ENCODE peak calls at places on chromosomes 13 and 19, in five cellular contexts. One of them, this sample, is unnamed.

GRCh38 chr13:93004919-93005318 is 221.7 kb upstream of the GPC6 start:
- DNase-seq in tibial nerve: no peak
- DNase-seq in neural progenitor cell: peak; percentile 18
- DNase-seq in Peyer's patch: no peak
- DNase-seq in OCI-LY7: no peak
- DNase-seq in this sample: no peak

GRCh38 chr13:112804374-112804773 is 114.5 kb downstream of the ATP11A start:
- DNase-seq in Peyer's patch: no peak
- DNase-seq in tibial nerve: no peak
- DNase-seq in neural progenitor cell: no peak
- DNase-seq in OCI-LY7: no peak
- DNase-seq in this sample: no peak

GRCh38 chr13:59166174-59166573 is 997.6 kb downstream of the DIAPH3 start:
- DNase-seq in OCI-LY7: no peak
- DNase-seq in neural progenitor cell: no peak
- DNase-seq in tibial nerve: no peak
- DNase-seq in Peyer's patch: no peak
- DNase-seq in this sample: no peak

GRCh38 chr13:35694031-35694430 is 217.5 kb upstream of the MAB21L1 start:
- DNase-seq in neural progenitor cell: no peak
- DNase-seq in Peyer's patch: no peak
- DNase-seq in OCI-LY7: no peak
- DNase-seq in tibial nerve: no peak
- DNase-seq in this sample: no peak

GRCh38 chr19:3700242-3701032 is at the start of gene PIP5K1C:
- DNase-seq in OCI-LY7: peak; percentile 91
- DNase-seq in tibial nerve: peak; percentile 83
- DNase-seq in neural progenitor cell: peak; percentile 97
- DNase-seq in Peyer's patch: peak; percentile 89
- DNase-seq in this sample: no peak

GRCh38 chr19:13795595-13796300 is 505 bp downstream of the ZSWIM4 start:
- DNase-seq in neural progenitor cell: no peak
- DNase-seq in tibial nerve: no peak
- DNase-seq in Peyer's patch: no peak
- DNase-seq in OCI-LY7: no peak
- DNase-seq in this sample: no peak

GRCh38 chr19:14381689-14382474 is 638 bp downstream of the ADGRE5 start:
- DNase-seq in Peyer's patch: peak; percentile 80
- DNase-seq in OCI-LY7: peak; percentile 66
- DNase-seq in tibial nerve: no peak
- DNase-seq in neural progenitor cell: no peak
- DNase-seq in this sample: peak; percentile 23

GRCh38 chr13:70203661-70204229 is 95.5 kb upstream of the KLHL1 start:
- DNase-seq in tibial nerve: no peak
- DNase-seq in Peyer's patch: no peak
- DNase-seq in neural progenitor cell: peak; percentile 23
- DNase-seq in OCI-LY7: peak; percentile 59
- DNase-seq in this sample: no peak

GRCh38 chr19:10565028-10565566 is 713 bp downstream of the KRI1 start:
- DNase-seq in Peyer's patch: peak; percentile 70
- DNase-seq in tibial nerve: no peak
- DNase-seq in neural progenitor cell: peak; percentile 81
- DNase-seq in OCI-LY7: peak; percentile 82
- DNase-seq in this sample: no peak

GRCh38 chr13:83890358-83890757 is 8.1 kb upstream of the SLITRK1 start:
- DNase-seq in OCI-LY7: no peak
- DNase-seq in tibial nerve: no peak
- DNase-seq in Peyer's patch: no peak
- DNase-seq in neural progenitor cell: no peak
- DNase-seq in this sample: no peak

GRCh38 chr19:56956503-56957226 is 116.1 kb upstream of the PEG3 start:
- DNase-seq in neural progenitor cell: no peak
- DNase-seq in OCI-LY7: no peak
- DNase-seq in Peyer's patch: no peak
- DNase-seq in tibial nerve: no peak
- DNase-seq in this sample: no peak

GRCh38 chr13:60509601-60510386 is 112.8 kb downstream of the TDRD3 start:
- DNase-seq in Peyer's patch: no peak
- DNase-seq in OCI-LY7: no peak
- DNase-seq in tibial nerve: no peak
- DNase-seq in neural progenitor cell: no peak
- DNase-seq in this sample: no peak

GRCh38 chr19:18118420-18119242 is 21.1 kb downstream of the MAST3 start:
- DNase-seq in tibial nerve: no peak
- DNase-seq in OCI-LY7: no peak
- DNase-seq in Peyer's patch: no peak
- DNase-seq in neural progenitor cell: no peak
- DNase-seq in this sample: no peak

GRCh38 chr19:7512400-7512851 is 3.5 kb upstream of the ZNF358 start:
- DNase-seq in Peyer's patch: no peak
- DNase-seq in neural progenitor cell: peak; percentile 62
- DNase-seq in OCI-LY7: no peak
- DNase-seq in tibial nerve: no peak
- DNase-seq in this sample: no peak

GRCh38 chr13:78497702-78498319 is 105.5 kb downstream of the POU4F1 start:
- DNase-seq in tibial nerve: no peak
- DNase-seq in Peyer's patch: no peak
- DNase-seq in neural progenitor cell: no peak
- DNase-seq in OCI-LY7: no peak
- DNase-seq in this sample: no peak

GRCh38 chr13:98484289-98485219 is 92.4 kb downstream of the STK24 start:
- DNase-seq in OCI-LY7: no peak
- DNase-seq in Peyer's patch: peak; percentile 31
- DNase-seq in tibial nerve: no peak
- DNase-seq in neural progenitor cell: peak; percentile 85
- DNase-seq in this sample: peak; percentile 88

GRCh38 chr13:46831588-46832194 is 34.7 kb upstream of the ESD start:
- DNase-seq in neural progenitor cell: peak; percentile 61
- DNase-seq in Peyer's patch: no peak
- DNase-seq in tibial nerve: no peak
- DNase-seq in OCI-LY7: peak; percentile 58
- DNase-seq in this sample: peak; percentile 1

GRCh38 chr13:82758056-82758455 is 1124.2 kb downstream of the SLITRK1 start:
- DNase-seq in neural progenitor cell: peak; percentile 41
- DNase-seq in tibial nerve: no peak
- DNase-seq in Peyer's patch: no peak
- DNase-seq in OCI-LY7: no peak
- DNase-seq in this sample: no peak

GRCh38 chr19:36999313-36999712 is 78.9 kb upstream of the ZNF420 start:
- DNase-seq in OCI-LY7: no peak
- DNase-seq in tibial nerve: no peak
- DNase-seq in Peyer's patch: no peak
- DNase-seq in neural progenitor cell: no peak
- DNase-seq in this sample: no peak

GRCh38 chr13:41411536-41411935 is 45.8 kb upstream of the RGCC start:
- DNase-seq in neural progenitor cell: peak; percentile 57
- DNase-seq in Peyer's patch: no peak
- DNase-seq in tibial nerve: no peak
- DNase-seq in OCI-LY7: peak; percentile 65
- DNase-seq in this sample: peak; percentile 19

GRCh38 chr13:60318186-60318585 is 78.8 kb upstream of the TDRD3 start:
- DNase-seq in neural progenitor cell: no peak
- DNase-seq in Peyer's patch: no peak
- DNase-seq in tibial nerve: no peak
- DNase-seq in OCI-LY7: no peak
- DNase-seq in this sample: no peak

GRCh38 chr19:38252935-38253691 is 3.1 kb downstream of the PPP1R14A start:
- DNase-seq in OCI-LY7: no peak
- DNase-seq in Peyer's patch: no peak
- DNase-seq in tibial nerve: no peak
- DNase-seq in neural progenitor cell: peak; percentile 43
- DNase-seq in this sample: no peak

GRCh38 chr19:15815306-15815705 is at the start of gene OR10H1:
- DNase-seq in Peyer's patch: no peak
- DNase-seq in neural progenitor cell: no peak
- DNase-seq in OCI-LY7: no peak
- DNase-seq in tibial nerve: no peak
- DNase-seq in this sample: no peak

GRCh38 chr13:102729560-102730275 is 34.9 kb upstream of the METTL21C start:
- DNase-seq in tibial nerve: no peak
- DNase-seq in neural progenitor cell: no peak
- DNase-seq in Peyer's patch: no peak
- DNase-seq in OCI-LY7: no peak
- DNase-seq in this sample: no peak

GRCh38 chr13:34179481-34179880 is 361.5 kb downstream of the RFC3 start:
- DNase-seq in OCI-LY7: no peak
- DNase-seq in tibial nerve: no peak
- DNase-seq in Peyer's patch: no peak
- DNase-seq in neural progenitor cell: peak; percentile 51
- DNase-seq in this sample: no peak

GRCh38 chr19:52897149-52897935 is at the start of gene ZNF320:
- DNase-seq in Peyer's patch: peak; percentile 98
- DNase-seq in tibial nerve: peak; percentile 97
- DNase-seq in neural progenitor cell: peak; percentile 97
- DNase-seq in OCI-LY7: peak; percentile 97
- DNase-seq in this sample: peak; percentile 47

GRCh38 chr19:45075215-45076028 is 856 bp downstream of the ZNF296 start:
- DNase-seq in neural progenitor cell: peak; percentile 43
- DNase-seq in tibial nerve: no peak
- DNase-seq in OCI-LY7: peak; percentile 96
- DNase-seq in Peyer's patch: peak; percentile 92
- DNase-seq in this sample: no peak

GRCh38 chr19:52398091-52398461 is 427 bp downstream of the ZNF528 start:
- DNase-seq in Peyer's patch: no peak
- DNase-seq in OCI-LY7: no peak
- DNase-seq in tibial nerve: no peak
- DNase-seq in neural progenitor cell: peak; percentile 36
- DNase-seq in this sample: no peak

GRCh38 chr13:104592127-104592526 is 1525.9 kb upstream of the SLC10A2 start:
- DNase-seq in OCI-LY7: no peak
- DNase-seq in tibial nerve: no peak
- DNase-seq in Peyer's patch: no peak
- DNase-seq in neural progenitor cell: no peak
- DNase-seq in this sample: peak; percentile 37

GRCh38 chr13:113145496-113145895 is 13.0 kb upstream of the PROZ start:
- DNase-seq in tibial nerve: no peak
- DNase-seq in OCI-LY7: no peak
- DNase-seq in neural progenitor cell: no peak
- DNase-seq in Peyer's patch: no peak
- DNase-seq in this sample: no peak

DNA sequence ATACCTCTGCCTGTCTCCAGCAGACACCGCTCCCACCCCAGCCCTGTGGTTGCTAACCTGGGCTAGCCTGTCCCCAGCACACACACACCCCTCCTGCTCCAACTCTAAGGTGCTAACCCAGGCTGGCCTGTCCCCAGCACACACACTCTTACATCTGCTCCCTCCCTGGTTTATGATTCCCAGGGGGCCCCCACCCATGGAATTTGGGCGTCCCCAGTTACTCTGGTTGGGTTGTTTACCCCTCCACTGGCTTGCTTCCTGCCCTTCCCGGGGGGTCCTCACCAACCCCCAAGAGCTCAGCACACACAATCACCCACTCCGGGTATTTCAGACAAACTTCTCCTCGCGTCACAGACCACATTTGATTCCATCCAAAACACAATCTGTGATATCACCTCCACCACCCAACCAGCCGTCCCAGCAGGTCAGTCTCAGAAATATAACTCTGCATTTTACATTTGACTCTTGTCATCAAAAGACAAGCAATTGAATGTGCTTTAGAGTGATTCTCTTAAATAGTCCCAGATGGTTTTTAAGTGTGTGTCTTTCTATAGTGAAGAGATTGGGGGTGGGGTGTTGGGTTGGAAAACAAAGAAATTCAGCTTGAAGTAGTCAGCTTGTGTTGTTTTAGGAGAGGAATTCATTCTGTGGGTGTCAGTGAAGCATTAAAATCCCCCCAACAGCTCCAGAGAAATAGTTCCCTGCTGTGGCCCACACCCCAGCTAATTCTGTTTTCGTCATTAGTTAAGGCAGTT is 20.1 kb downstream of the COL4A2 start:
- DNase-seq in OCI-LY7: no peak
- DNase-seq in tibial nerve: no peak
- DNase-seq in Peyer's patch: no peak
- DNase-seq in neural progenitor cell: peak; percentile 43
- DNase-seq in this sample: no peak
- H3K36me3 ChIP-seq in OCI-LY7: no peaks in the 10 kb centered on the region
- H3K36me3 ChIP-seq in tibial nerve: no peaks in the 10 kb centered on the region
- H3K36me3 ChIP-seq in Peyer's patch: no peaks in the 10 kb centered on the region
- H3K36me3 ChIP-seq in neural progenitor cell: no peaks in the 10 kb centered on the region
- H3K36me3 ChIP-seq in this sample: no peaks in the 10 kb centered on the region

GRCh38 chr19:55050749-55051532 is 12.0 kb downstream of the RDH13 start:
- DNase-seq in OCI-LY7: no peak
- DNase-seq in Peyer's patch: no peak
- DNase-seq in neural progenitor cell: no peak
- DNase-seq in tibial nerve: no peak
- DNase-seq in this sample: no peak
- H3K36me3 ChIP-seq in OCI-LY7: peaks cover 90% of the 10 kb centered on the region
- H3K36me3 ChIP-seq in Peyer's patch: no peaks in the 10 kb centered on the region
- H3K36me3 ChIP-seq in neural progenitor cell: no peaks in the 10 kb centered on the region
- H3K36me3 ChIP-seq in tibial nerve: peaks cover 22% of the 10 kb centered on the region
- H3K36me3 ChIP-seq in this sample: peaks cover 4% of the 10 kb centered on the region

DNA sequence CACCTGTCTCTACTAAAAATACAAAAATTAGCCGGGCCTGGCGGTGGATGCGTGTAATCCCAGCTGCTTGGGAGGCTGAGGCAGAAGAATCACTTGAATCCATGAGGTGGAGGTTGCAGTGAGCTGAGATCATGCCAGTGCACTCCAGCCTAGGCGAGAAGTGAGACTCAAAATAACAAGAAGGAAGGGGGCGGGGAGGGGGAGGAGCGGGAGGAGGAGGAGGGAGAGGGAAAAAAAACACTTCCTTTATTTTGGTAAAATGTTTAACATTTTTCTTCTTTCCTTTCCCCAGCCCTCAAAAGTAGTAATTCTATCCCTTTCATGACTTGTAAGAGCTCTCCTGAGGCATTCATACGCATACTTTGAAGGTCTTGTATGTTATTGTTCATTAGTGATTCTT is 44.3 kb downstream of the SPRY2 start:
- DNase-seq in OCI-LY7: no peak
- DNase-seq in neural progenitor cell: no peak
- DNase-seq in tibial nerve: no peak
- DNase-seq in Peyer's patch: no peak
- DNase-seq in this sample: no peak
- H3K36me3 ChIP-seq in OCI-LY7: no peaks in the 10 kb centered on the region
- H3K36me3 ChIP-seq in neural progenitor cell: no peaks in the 10 kb centered on the region
- H3K36me3 ChIP-seq in tibial nerve: no peaks in the 10 kb centered on the region
- H3K36me3 ChIP-seq in Peyer's patch: no peaks in the 10 kb centered on the region
- H3K36me3 ChIP-seq in this sample: no peaks in the 10 kb centered on the region

DNA sequence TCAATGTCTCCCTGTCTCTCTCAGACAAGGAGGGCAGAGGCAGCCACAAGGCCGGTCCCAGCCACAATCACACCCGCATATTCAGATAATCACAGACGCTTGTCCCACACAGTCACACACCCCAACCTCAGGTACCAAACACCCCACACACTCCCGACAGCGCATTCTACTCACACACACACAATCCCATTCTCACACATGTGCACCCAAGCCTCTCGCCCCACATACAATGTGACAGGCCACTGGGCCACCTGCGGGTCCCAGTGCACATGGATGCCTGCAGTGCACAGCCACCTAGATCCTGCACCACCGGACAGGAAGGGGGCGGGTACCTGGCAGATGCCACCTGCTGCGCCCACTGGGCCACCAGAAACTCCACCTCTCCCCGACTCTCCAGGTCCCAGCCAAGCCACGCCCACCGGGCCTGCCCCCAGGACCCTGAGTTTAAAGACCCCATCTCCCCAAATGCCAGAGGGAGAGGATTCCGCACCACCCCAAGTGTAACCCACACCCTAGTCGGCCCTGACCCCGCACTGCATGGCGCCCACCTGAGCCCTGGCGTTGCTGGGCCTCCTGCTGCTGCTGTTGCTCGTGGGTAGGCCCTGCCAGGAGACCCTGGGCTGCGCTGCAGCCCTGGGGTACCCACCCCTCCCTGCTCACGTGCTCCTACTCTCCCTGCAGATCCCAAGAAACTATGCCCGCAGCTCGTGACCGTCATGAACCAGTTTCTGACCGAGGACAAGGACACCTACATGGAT is 10.6 kb downstream of the SCGB2B2 start:
- DNase-seq in tibial nerve: no peak
- DNase-seq in Peyer's patch: no peak
- DNase-seq in neural progenitor cell: no peak
- DNase-seq in OCI-LY7: no peak
- DNase-seq in this sample: no peak
- H3K36me3 ChIP-seq in tibial nerve: no peaks in the 10 kb centered on the region
- H3K36me3 ChIP-seq in Peyer's patch: no peaks in the 10 kb centered on the region
- H3K36me3 ChIP-seq in neural progenitor cell: no peaks in the 10 kb centered on the region
- H3K36me3 ChIP-seq in OCI-LY7: no peaks in the 10 kb centered on the region
- H3K36me3 ChIP-seq in this sample: no peaks in the 10 kb centered on the region